ENCODE peak calls at places on chromosomes 1 and 21, in six cellular contexts. J, A, N, K, O and G are unnamed samples.

GRCh38 chr1:2389644-2390043 is 1.7 kb downstream of the MORN1 start:
- DNase-seq in A (no peak), N (no peak), O (no peak), K (no peak), J (no peak), G (no peak)

GRCh38 chr1:34292472-34292871 is 115.8 kb downstream of the C1orf94 start:
- DNase-seq in K (no peak), J (no peak), N (no peak), A (no peak), O (no peak), G (no peak)

GRCh38 chr1:26493905-26494304 is 21.7 kb downstream of the HMGN2 start:
- DNase-seq in K (no peak), O (no peak), A (no peak), N (no peak), J (no peak), G (no peak)

GRCh38 chr1:68313736-68314594 is 81.6 kb upstream of the WLS start:
- DNase-seq in N (no peak), O (no peak), J (no peak), A (no peak), K (peak), G (no peak)

GRCh38 chr1:171751208-171751607 is 9.3 kb upstream of the VAMP4 start:
- DNase-seq in N (no peak), J (no peak), K (no peak), A (no peak), O (no peak), G (no peak)

GRCh38 chr1:215023151-215023832 is 59.2 kb upstream of the KCNK2 start:
- DNase-seq in J (no peak), A (no peak), K (no peak), O (no peak), N (no peak), G (no peak)

GRCh38 chr1:229339520-229339919 is 3.3 kb downstream of the CCSAP start:
- DNase-seq in A (no peak), J (no peak), O (no peak), K (peak), N (no peak), G (no peak)

GRCh38 chr1:25568090-25568833 is 24.9 kb downstream of the LDLRAP1 start:
- DNase-seq in A (no peak), O (peak), N (no peak), K (peak), J (no peak), G (peak)

GRCh38 chr1:87795615-87796337 is 467.1 kb downstream of the LMO4 start:
- DNase-seq in N (no peak), K (no peak), A (no peak), J (peak), O (no peak), G (no peak)

GRCh38 chr21:42169758-42170157 is 49.2 kb upstream of the ABCG1 start:
- DNase-seq in A (no peak), K (no peak), J (no peak), N (no peak), O (no peak), G (no peak)

GRCh38 chr1:119808972-119809550 is 2.2 kb downstream of the REG4 start:
- DNase-seq in O (no peak), A (peak), N (peak), J (peak), K (peak), G (peak)

GRCh38 chr1:109980324-109981127 is 4.0 kb upstream of the AHCYL1 start:
- DNase-seq in K (no peak), O (no peak), N (no peak), J (peak), A (peak), G (no peak)

GRCh38 chr1:228548788-228549187 is 61.6 kb downstream of the RNF187 start:
- DNase-seq in K (no peak), A (no peak), N (no peak), J (no peak), O (no peak), G (no peak)

GRCh38 chr1:225871374-225872074 is 10.7 kb downstream of the TMEM63A start:
- DNase-seq in A (no peak), K (no peak), J (no peak), O (no peak), N (no peak), G (no peak)

GRCh38 chr1:56375184-56375837 is 204.1 kb downstream of the PLPP3 start:
- DNase-seq in N (no peak), K (no peak), O (no peak), J (no peak), A (no peak), G (no peak)

GRCh38 chr1:150553392-150554085 is 4.3 kb downstream of the ADAMTSL4 start:
- DNase-seq in J (no peak), N (no peak), K (no peak), A (no peak), O (no peak), G (no peak)